ENCODE peak calls at places on chromosomes 5 and 9, in four cellular contexts. F is kidney, N is tibial nerve, P is GM23338. W is an unnamed sample.

GRCh38 chr5:320524-321232 is 836 bp upstream of the AHRR start:
- DNase-seq in F (no peak), N (no peak), P (peak; percentile 58), W (no peak)

GRCh38 chr9:102986425-102986824 is 8.7 kb upstream of the CYLC2 start:
- DNase-seq in F (no peak), N (no peak), P (no peak), W (no peak)

GRCh38 chr5:42516282-42517042 is 93.2 kb downstream of the GHR start:
- DNase-seq in F (no peak), N (no peak), P (no peak), W (no peak)

GRCh38 chr5:54275361-54275760 is 35.0 kb downstream of the ARL15 start:
- DNase-seq in F (no peak), N (no peak), P (no peak), W (no peak)

GRCh38 chr5:159101689-159102088 is 2.0 kb upstream of the EBF1 start:
- DNase-seq in F (no peak), N (no peak), P (no peak), W (no peak)

GRCh38 chr5:20575515-20575914 is 587.5 kb upstream of the CDH18 start:
- DNase-seq in F (no peak), N (no peak), P (peak; percentile 33), W (no peak)

GRCh38 chr9:128390150-128390812 is 19.1 kb downstream of the URM1 start:
- DNase-seq in F (no peak), N (no peak), P (no peak), W (no peak)

GRCh38 chr9:23769307-23769935 is 56.6 kb downstream of the ELAVL2 start:
- DNase-seq in F (no peak), N (no peak), P (peak; percentile 74), W (no peak)

GRCh38 chr9:6506571-6506970 is 93.6 kb downstream of the UHRF2 start:
- DNase-seq in F (no peak), N (no peak), P (no peak), W (no peak)

GRCh38 chr5:102483736-102484135 is 15.1 kb downstream of the SLCO6A1 start:
- DNase-seq in F (no peak), N (no peak), P (no peak), W (no peak)

GRCh38 chr9:81557957-81558791 is 131.2 kb downstream of the TLE1 start:
- DNase-seq in F (no peak), N (peak; percentile 42), P (no peak), W (no peak)

GRCh38 chr5:179558912-179559279 is 8.5 kb downstream of the RUFY1 start:
- DNase-seq in F (no peak), N (no peak), P (peak; percentile 93), W (no peak)

GRCh38 chr9:69397384-69398214 is 72.6 kb downstream of the ENTREP1 start:
- DNase-seq in F (no peak), N (no peak), P (no peak), W (no peak)

GRCh38 chr5:127066721-127067120 is 6.6 kb downstream of the C5orf63 start:
- DNase-seq in F (no peak), N (no peak), P (no peak), W (no peak)

GRCh38 chr9:128142596-128142995 is 6.7 kb upstream of the LCN2 start:
- DNase-seq in F (no peak), N (no peak), P (no peak), W (no peak)

GRCh38 chr5:90930756-90931431 is 372.3 kb downstream of the ADGRV1 start:
- DNase-seq in F (no peak), N (no peak), P (no peak), W (no peak)
- TF ChIP-seq CTCF in F (no peak), N (no peak), P (no peak), W (no peak)

GRCh38 chr5:137831526-137831925 is 36.1 kb upstream of the MYOT start:
- DNase-seq in F (no peak), N (no peak), P (no peak), W (no peak)

GRCh38 chr5:137828664-137829063 is 39.0 kb upstream of the MYOT start:
- DNase-seq in F (no peak), N (no peak), P (no peak), W (no peak)

GRCh38 chr5:137826067-137826466 is 41.6 kb upstream of the MYOT start:
- DNase-seq in F (no peak), N (no peak), P (no peak), W (no peak)

GRCh38 chr5:137825165-137825564 is 42.5 kb upstream of the MYOT start:
- DNase-seq in F (no peak), N (no peak), P (peak; percentile 16), W (no peak)

DNA sequence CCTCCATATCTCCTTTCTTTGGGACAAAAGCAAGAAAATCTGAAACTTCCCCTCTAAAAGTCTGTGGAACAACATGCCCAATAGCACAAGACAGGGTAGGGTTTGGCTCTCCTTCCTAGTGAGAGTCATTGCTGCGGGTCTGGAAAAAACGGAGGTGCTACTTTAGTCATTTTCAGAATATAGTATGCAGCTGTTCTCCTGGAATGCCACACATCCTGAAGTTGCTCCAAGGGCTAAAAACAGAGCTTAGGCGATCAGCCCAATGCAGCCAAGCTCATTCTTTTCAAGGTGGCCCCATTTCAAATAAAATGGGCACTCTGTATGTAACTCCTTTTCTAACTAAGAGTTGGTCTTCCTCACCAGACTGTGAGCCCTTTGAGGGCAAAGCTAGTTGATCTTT is 39.5 kb upstream of the MYOT start:
- DNase-seq in F (no peak), N (no peak), P (no peak), W (no peak)
- TF ChIP-seq CTCF in F (no peak), N (no peak), P (no peak), W (no peak)

GRCh38 chr5:23014817-23015216 is 161.7 kb upstream of the CDH12 start:
- DNase-seq in F (no peak), N (no peak), P (no peak), W (no peak)
- TF ChIP-seq CTCF in F (no peak), N (no peak), P (no peak), W (no peak)

DNA sequence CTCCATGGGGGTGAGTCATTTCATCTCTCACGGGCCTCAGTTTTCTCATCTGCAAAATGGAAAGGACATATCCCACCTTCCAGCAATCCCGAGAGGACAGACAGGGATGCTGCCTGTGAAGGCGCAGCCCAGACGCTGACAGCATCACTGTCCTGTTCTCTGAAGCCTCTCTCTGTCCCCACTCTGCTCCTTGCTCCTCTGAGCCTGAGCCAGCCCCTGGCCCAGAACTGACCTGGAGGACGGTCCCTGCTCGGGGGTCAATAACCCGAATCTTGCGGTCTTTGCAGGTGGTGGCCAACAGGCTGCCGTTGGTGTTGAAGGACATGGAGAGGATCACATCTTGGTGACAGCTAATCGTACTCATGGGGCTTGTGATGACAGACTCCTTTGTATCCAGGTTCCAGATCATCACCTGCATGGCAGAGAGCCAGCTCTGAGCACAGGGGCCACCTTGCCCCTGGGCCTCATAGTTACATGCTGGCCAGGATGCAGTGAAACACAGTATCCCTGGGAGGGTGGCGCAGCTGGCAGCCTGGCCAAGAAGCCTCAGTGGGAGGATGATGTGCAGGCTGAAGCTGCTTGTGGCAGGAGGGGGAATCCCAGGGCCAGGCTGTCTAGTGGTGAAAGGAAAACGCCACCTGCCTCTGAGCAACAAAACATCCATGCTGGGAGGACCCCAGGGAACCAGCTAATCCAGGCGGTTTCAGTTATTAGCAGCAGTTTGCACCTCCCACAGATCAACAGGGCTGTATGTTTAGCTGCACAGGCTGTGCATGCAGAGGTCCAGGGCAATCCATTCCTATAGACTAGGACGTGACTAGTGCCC is 14.0 kb upstream of the TRIM14 start:
- DNase-seq in F (peak; percentile 32), N (no peak), P (no peak), W (no peak)
- TF ChIP-seq CTCF in F (no peak), N (no peak), P (no peak), W (no peak)

GRCh38 chr5:163505049-163505474 is 357 bp upstream of the MAT2B start:
- DNase-seq in F (no peak), N (no peak), P (no peak), W (no peak)

GRCh38 chr5:163503106-163504090 is 2.0 kb upstream of the MAT2B start:
- DNase-seq in F (peak; percentile 79), N (peak; percentile 48), P (peak; percentile 95), W (no peak)

GRCh38 chr5:163504091-163504931 is 1.1 kb upstream of the MAT2B start:
- DNase-seq in F (no peak), N (peak; percentile 47), P (peak; percentile 51), W (no peak)

GRCh38 chr5:163506726-163507125 is 1.3 kb downstream of the MAT2B start:
- DNase-seq in F (no peak), N (no peak), P (no peak), W (no peak)

GRCh38 chr5:163505475-163506457 is at the start of gene MAT2B:
- DNase-seq in F (peak; percentile 99), N (peak; percentile 90), P (peak; percentile 98), W (peak; percentile 84)
- TF ChIP-seq CTCF in F (peak; percentile 42), N (peak; percentile 43), P (peak; percentile 50), W (no peak)

GRCh38 chr9:133507246-133507965 is 17.4 kb downstream of the MYMK start:
- DNase-seq in F (peak; percentile 66), N (no peak), P (no peak), W (no peak)

GRCh38 chr9:133505901-133506652 is 18.7 kb downstream of the MYMK start:
- DNase-seq in F (peak; percentile 87), N (peak; percentile 71), P (no peak), W (no peak)

GRCh38 chr9:133505186-133505830 is 19.5 kb downstream of the MYMK start:
- DNase-seq in F (peak; percentile 30), N (no peak), P (no peak), W (no peak)

GRCh38 chr9:133508046-133508445 is 16.7 kb downstream of the MYMK start:
- DNase-seq in F (peak; percentile 42), N (no peak), P (no peak), W (no peak)

DNA sequence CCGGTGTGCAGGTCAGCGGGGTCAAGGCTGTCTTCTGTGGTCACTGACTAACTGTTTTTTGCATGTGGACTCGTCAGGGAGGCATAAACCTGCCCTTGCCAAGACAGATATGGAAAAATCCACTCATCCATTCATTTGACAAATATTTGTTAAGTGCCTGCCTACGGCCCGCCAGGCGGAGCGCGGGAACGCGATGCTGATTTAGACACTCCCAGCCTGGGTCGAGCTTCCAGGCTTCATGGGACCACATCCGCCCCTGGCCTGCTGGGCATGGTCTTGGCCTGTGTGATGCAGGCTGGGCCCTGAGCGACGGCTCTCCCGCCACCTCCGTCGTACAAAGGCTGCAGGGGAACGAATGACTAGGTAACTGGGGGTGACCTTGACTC is 18.1 kb downstream of the MYMK start:
- DNase-seq in F (peak; percentile 92), N (peak; percentile 72), P (no peak), W (no peak)
- TF ChIP-seq CTCF in F (no peak), N (peak; percentile 9), P (no peak), W (no peak)

W was measured in omental fat pad.